ENCODE peak calls at places on chromosomes 13 and 19, in ten cellular contexts. U is thoracic aorta, G is AG09319, J is GM23338, H is pancreas, F is WTC11, M is activated B cell treated with CpG ODN at 0.5 μM for 24 hours, I is omental fat pad, P is PC-9, K is RWPE1. B is an unnamed sample.

GRCh38 chr13:76330756-76331155 is 555.4 kb downstream of the KCTD12 start:
- DNase-seq in F (no peak), M (no peak), G (no peak), K (no peak), P (no peak), J (no peak), U (no peak), I (no peak), H (no peak), B (no peak)

GRCh38 chr13:113599396-113599795 is 14.8 kb downstream of the TFDP1 start:
- DNase-seq in I (no peak), F (peak; percentile 1), U (no peak), P (no peak), G (no peak), M (no peak), H (no peak), K (no peak), J (no peak), B (no peak)

GRCh38 chr13:24151864-24152263 is 8.7 kb upstream of the SPATA13 start:
- DNase-seq in G (no peak), F (no peak), M (no peak), U (no peak), I (no peak), J (no peak), P (no peak), K (no peak), H (no peak), B (no peak)

GRCh38 chr13:40613954-40614353 is 52.5 kb downstream of the FOXO1 start:
- DNase-seq in P (no peak), U (no peak), G (no peak), K (no peak), J (no peak), I (no peak), M (no peak), F (no peak), H (no peak), B (no peak)

GRCh38 chr19:54530866-54531265 is 28.2 kb downstream of the LAIR2 start:
- DNase-seq in I (no peak), U (no peak), H (no peak), J (no peak), K (no peak), G (no peak), M (no peak), P (no peak), F (no peak), B (no peak)

GRCh38 chr19:16001481-16002312 is 52.9 kb downstream of the OR10H4 start:
- DNase-seq in P (no peak), K (peak; percentile 16), G (peak; percentile 35), H (peak; percentile 35), J (no peak), I (no peak), M (no peak), F (no peak), U (no peak), B (peak; percentile 75)

GRCh38 chr13:39675904-39676303 is 20.4 kb downstream of the COG6 start:
- DNase-seq in M (no peak), I (no peak), G (no peak), U (no peak), K (no peak), H (no peak), J (no peak), F (no peak), P (no peak), B (no peak)

GRCh38 chr13:68378294-68378693 is 1148.2 kb upstream of the PCDH9 start:
- DNase-seq in I (no peak), G (no peak), F (no peak), U (no peak), K (no peak), J (no peak), M (no peak), P (no peak), H (no peak), B (no peak)

GRCh38 chr19:10353793-10354391 is 14.5 kb upstream of the ICAM3 start:
- DNase-seq in J (peak; percentile 100), H (no peak), P (no peak), M (no peak), K (peak; percentile 45), I (no peak), F (peak; percentile 100), G (no peak), U (no peak), B (peak; percentile 17)

GRCh38 chr19:39671739-39672363 is 16.1 kb downstream of the LGALS16 start:
- DNase-seq in H (peak; percentile 40), P (peak; percentile 42), F (peak; percentile 26), K (peak; percentile 27), M (no peak), J (peak; percentile 88), G (peak; percentile 3), U (no peak), I (no peak), B (peak; percentile 45)

GRCh38 chr13:113192902-113193301 is 15.6 kb downstream of the PCID2 start:
- DNase-seq in K (peak; percentile 20), H (no peak), I (no peak), U (no peak), G (no peak), P (no peak), J (no peak), F (no peak), M (no peak), B (no peak)

GRCh38 chr13:95698047-95698749 is 21.3 kb downstream of the DNAJC3 start:
- DNase-seq in I (no peak), J (peak; percentile 46), M (no peak), U (no peak), P (no peak), H (no peak), F (no peak), G (no peak), K (no peak), B (no peak)

GRCh38 chr19:28221736-28222135 is 991.2 kb downstream of the UQCRFS1 start:
- DNase-seq in M (no peak), F (no peak), J (no peak), I (no peak), K (no peak), H (no peak), G (no peak), U (no peak), P (no peak), B (no peak)

GRCh38 chr13:93621966-93622365 is 395.4 kb downstream of the GPC6 start:
- DNase-seq in J (no peak), P (no peak), F (no peak), H (no peak), K (no peak), G (no peak), U (no peak), M (no peak), I (no peak), B (no peak)
- TF ChIP-seq CTCF in J (no peak), P (no peak), F (no peak), H (no peak), K (no peak), G (no peak), U (no peak), M (no peak), I (no peak), B (no peak)

GRCh38 chr13:79503069-79503468 is 22.1 kb downstream of the NDFIP2 start:
- DNase-seq in J (peak; percentile 6), U (no peak), I (no peak), H (no peak), P (no peak), M (no peak), G (no peak), K (no peak), F (no peak), B (no peak)
- TF ChIP-seq CTCF in J (no peak), U (no peak), I (no peak), H (no peak), P (no peak), M (no peak), G (no peak), K (no peak), F (no peak), B (no peak)

GRCh38 chr13:35826626-35827254 is 304.4 kb downstream of the DCLK1 start:
- DNase-seq in P (no peak), K (no peak), G (no peak), I (no peak), H (no peak), M (no peak), J (peak; percentile 51), F (peak; percentile 73), U (no peak), B (no peak)
- TF ChIP-seq CTCF in P (peak; percentile 49), K (no peak), G (peak; percentile 15), I (no peak), H (no peak), M (no peak), J (peak; percentile 88), F (peak; percentile 89), U (no peak), B (peak; percentile 28)

DNA sequence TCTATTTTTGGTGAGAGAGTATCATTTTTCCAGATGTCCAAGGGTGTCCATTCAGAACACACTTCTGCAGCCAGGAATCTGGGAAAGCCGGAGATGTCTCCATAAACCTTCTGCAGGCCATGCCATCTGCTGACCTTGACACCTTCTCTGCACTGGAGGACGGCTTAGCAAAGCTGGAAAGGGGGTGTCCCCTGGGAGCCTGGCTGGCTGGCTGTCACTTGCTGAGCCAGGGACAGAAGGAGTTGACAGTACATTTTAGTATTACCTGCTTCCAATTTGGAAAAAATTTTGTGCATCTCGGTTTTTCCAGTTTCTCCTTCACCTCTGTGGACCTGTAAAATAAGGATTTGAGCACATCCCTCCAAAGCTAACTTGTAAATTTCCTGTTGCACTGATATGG is 8.2 kb upstream of the CHST8 start:
- DNase-seq in P (no peak), I (no peak), F (no peak), H (no peak), G (no peak), K (no peak), M (no peak), U (no peak), J (no peak), B (no peak)
- TF ChIP-seq CTCF in P (no peak), I (no peak), F (no peak), H (no peak), G (no peak), K (no peak), M (no peak), U (no peak), J (no peak), B (no peak)

B was measured in GM13977.